ENCODE peak calls at places on chromosome 14, in nine cellular contexts. One of them, this sample, is unnamed.

GRCh38 chr14:105069887-105070759 is 4.9 kb upstream of the GPR132 start:
- DNase-seq in BJ: no peak
- DNase-seq in CD8-positive, alpha-beta memory T cell: no peak
- DNase-seq in cardiac fibroblast: peak; percentile 42
- DNase-seq in H1: no peak
- DNase-seq in AG10803: peak; percentile 41
- DNase-seq in fibroblast of lung: no peak
- DNase-seq in cardiac muscle cell: peak; percentile 53
- DNase-seq in A549: no peak
- DNase-seq in this sample: no peak

GRCh38 chr14:61516125-61516740 is 179.1 kb upstream of the HIF1A start:
- DNase-seq in cardiac fibroblast: peak; percentile 61
- DNase-seq in H1: no peak
- DNase-seq in AG10803: peak; percentile 84
- DNase-seq in cardiac muscle cell: peak; percentile 50
- DNase-seq in CD8-positive, alpha-beta memory T cell: no peak
- DNase-seq in BJ: no peak
- DNase-seq in fibroblast of lung: peak; percentile 69
- DNase-seq in A549: no peak
- DNase-seq in this sample: no peak

GRCh38 chr14:92717571-92718042 is 30.8 kb downstream of the LGMN start:
- DNase-seq in H1: no peak
- DNase-seq in A549: no peak
- DNase-seq in BJ: no peak
- DNase-seq in AG10803: no peak
- DNase-seq in CD8-positive, alpha-beta memory T cell: no peak
- DNase-seq in fibroblast of lung: peak; percentile 34
- DNase-seq in cardiac fibroblast: no peak
- DNase-seq in cardiac muscle cell: no peak
- DNase-seq in this sample: no peak

GRCh38 chr14:102829106-102829505 is 51.9 kb downstream of the TRAF3 start:
- DNase-seq in fibroblast of lung: peak; percentile 11
- DNase-seq in H1: no peak
- DNase-seq in cardiac fibroblast: peak; percentile 55
- DNase-seq in BJ: no peak
- DNase-seq in A549: no peak
- DNase-seq in AG10803: no peak
- DNase-seq in cardiac muscle cell: peak; percentile 47
- DNase-seq in CD8-positive, alpha-beta memory T cell: no peak
- DNase-seq in this sample: no peak

GRCh38 chr14:85142982-85143381 is 387.0 kb upstream of the FLRT2 start:
- DNase-seq in H1: no peak
- DNase-seq in fibroblast of lung: no peak
- DNase-seq in cardiac fibroblast: no peak
- DNase-seq in A549: no peak
- DNase-seq in cardiac muscle cell: no peak
- DNase-seq in CD8-positive, alpha-beta memory T cell: no peak
- DNase-seq in AG10803: no peak
- DNase-seq in BJ: no peak
- DNase-seq in this sample: no peak

GRCh38 chr14:72830786-72831583 is 62.9 kb downstream of the DPF3 start:
- DNase-seq in H1: no peak
- DNase-seq in CD8-positive, alpha-beta memory T cell: no peak
- DNase-seq in BJ: no peak
- DNase-seq in AG10803: no peak
- DNase-seq in cardiac muscle cell: no peak
- DNase-seq in fibroblast of lung: no peak
- DNase-seq in A549: no peak
- DNase-seq in cardiac fibroblast: peak; percentile 20
- DNase-seq in this sample: peak; percentile 13

GRCh38 chr14:75453817-75454434 is 26.1 kb downstream of the JDP2 start:
- DNase-seq in fibroblast of lung: no peak
- DNase-seq in cardiac fibroblast: no peak
- DNase-seq in AG10803: no peak
- DNase-seq in BJ: no peak
- DNase-seq in H1: no peak
- DNase-seq in cardiac muscle cell: no peak
- DNase-seq in CD8-positive, alpha-beta memory T cell: no peak
- DNase-seq in A549: no peak
- DNase-seq in this sample: no peak

GRCh38 chr14:30569216-30569902 is 10.4 kb downstream of the G2E3 start:
- DNase-seq in AG10803: peak; percentile 29
- DNase-seq in fibroblast of lung: peak; percentile 33
- DNase-seq in CD8-positive, alpha-beta memory T cell: no peak
- DNase-seq in H1: no peak
- DNase-seq in cardiac fibroblast: no peak
- DNase-seq in BJ: no peak
- DNase-seq in cardiac muscle cell: peak; percentile 25
- DNase-seq in A549: no peak
- DNase-seq in this sample: no peak

GRCh38 chr14:81565441-81566290 is 32.0 kb upstream of the SEL1L start:
- DNase-seq in H1: no peak
- DNase-seq in cardiac fibroblast: peak; percentile 29
- DNase-seq in AG10803: peak; percentile 8
- DNase-seq in A549: peak; percentile 29
- DNase-seq in cardiac muscle cell: peak; percentile 27
- DNase-seq in fibroblast of lung: no peak
- DNase-seq in BJ: no peak
- DNase-seq in CD8-positive, alpha-beta memory T cell: no peak
- DNase-seq in this sample: no peak

GRCh38 chr14:67502867-67503266 is 14.3 kb upstream of the TMEM229B start:
- DNase-seq in BJ: no peak
- DNase-seq in AG10803: no peak
- DNase-seq in cardiac fibroblast: no peak
- DNase-seq in fibroblast of lung: no peak
- DNase-seq in A549: no peak
- DNase-seq in cardiac muscle cell: no peak
- DNase-seq in CD8-positive, alpha-beta memory T cell: no peak
- DNase-seq in H1: no peak
- DNase-seq in this sample: no peak

DNA sequence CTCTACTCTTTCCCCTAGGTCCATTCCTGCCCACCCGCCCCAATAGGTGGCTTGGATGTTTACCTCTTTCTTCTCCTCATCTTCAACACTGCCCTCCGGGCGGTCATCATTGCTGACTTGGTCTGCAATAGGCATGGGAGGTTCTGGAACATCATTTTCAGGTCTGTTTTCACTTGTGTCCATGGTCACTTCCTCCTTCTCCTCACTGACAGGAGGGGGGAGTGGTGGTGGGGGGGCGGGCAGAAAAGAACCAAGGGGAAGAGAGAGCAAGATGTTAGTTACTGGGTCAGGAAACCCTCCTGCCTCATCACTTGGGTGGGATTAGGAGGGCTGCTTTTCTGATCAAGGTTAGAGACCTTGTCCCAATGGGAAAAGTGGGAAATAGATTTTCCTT is 12.1 kb upstream of the CDH24 start:
- DNase-seq in cardiac muscle cell: no peak
- DNase-seq in A549: no peak
- DNase-seq in AG10803: no peak
- DNase-seq in H1: no peak
- DNase-seq in BJ: no peak
- DNase-seq in cardiac fibroblast: no peak
- DNase-seq in fibroblast of lung: no peak
- DNase-seq in CD8-positive, alpha-beta memory T cell: no peak
- DNase-seq in this sample: no peak
- H3K4me3 ChIP-seq in cardiac muscle cell: no peak overlapping the region
- H3K4me3 ChIP-seq in A549: no peak overlapping the region
- H3K4me3 ChIP-seq in AG10803: no peak overlapping the region
- H3K4me3 ChIP-seq in H1: no peak overlapping the region
- H3K4me3 ChIP-seq in BJ: no peak overlapping the region
- H3K4me3 ChIP-seq in cardiac fibroblast: no peak overlapping the region
- H3K4me3 ChIP-seq in fibroblast of lung: peak overlapping the region; percentile 45
- H3K4me3 ChIP-seq in CD8-positive, alpha-beta memory T cell: no peak overlapping the region
- H3K4me3 ChIP-seq in this sample: no peak overlapping the region

GRCh38 chr14:89302396-89302950 is 114.6 kb downstream of the FOXN3 start:
- DNase-seq in BJ: no peak
- DNase-seq in AG10803: no peak
- DNase-seq in cardiac muscle cell: no peak
- DNase-seq in A549: no peak
- DNase-seq in CD8-positive, alpha-beta memory T cell: no peak
- DNase-seq in cardiac fibroblast: no peak
- DNase-seq in H1: no peak
- DNase-seq in fibroblast of lung: no peak
- DNase-seq in this sample: no peak
- H3K4me3 ChIP-seq in BJ: no peak overlapping the region
- H3K4me3 ChIP-seq in AG10803: no peak overlapping the region
- H3K4me3 ChIP-seq in cardiac muscle cell: no peak overlapping the region
- H3K4me3 ChIP-seq in A549: no peak overlapping the region
- H3K4me3 ChIP-seq in CD8-positive, alpha-beta memory T cell: no peak overlapping the region
- H3K4me3 ChIP-seq in cardiac fibroblast: no peak overlapping the region
- H3K4me3 ChIP-seq in H1: no peak overlapping the region
- H3K4me3 ChIP-seq in fibroblast of lung: no peak overlapping the region
- H3K4me3 ChIP-seq in this sample: no peak overlapping the region

GRCh38 chr14:99037777-99038176 is 234.2 kb downstream of the BCL11B start:
- DNase-seq in AG10803: no peak
- DNase-seq in H1: no peak
- DNase-seq in A549: no peak
- DNase-seq in fibroblast of lung: no peak
- DNase-seq in cardiac muscle cell: no peak
- DNase-seq in cardiac fibroblast: no peak
- DNase-seq in CD8-positive, alpha-beta memory T cell: no peak
- DNase-seq in BJ: no peak
- DNase-seq in this sample: no peak

GRCh38 chr14:99034711-99035171 is 237.3 kb downstream of the BCL11B start:
- DNase-seq in CD8-positive, alpha-beta memory T cell: no peak
- DNase-seq in A549: no peak
- DNase-seq in cardiac fibroblast: no peak
- DNase-seq in H1: no peak
- DNase-seq in fibroblast of lung: no peak
- DNase-seq in cardiac muscle cell: no peak
- DNase-seq in BJ: no peak
- DNase-seq in AG10803: no peak
- DNase-seq in this sample: no peak

GRCh38 chr14:99036594-99037293 is 235.3 kb downstream of the BCL11B start:
- DNase-seq in BJ: no peak
- DNase-seq in CD8-positive, alpha-beta memory T cell: no peak
- DNase-seq in cardiac fibroblast: no peak
- DNase-seq in fibroblast of lung: no peak
- DNase-seq in H1: no peak
- DNase-seq in AG10803: no peak
- DNase-seq in A549: no peak
- DNase-seq in cardiac muscle cell: no peak
- DNase-seq in this sample: no peak

GRCh38 chr14:99035268-99035667 is 236.7 kb downstream of the BCL11B start:
- DNase-seq in AG10803: peak; percentile 59
- DNase-seq in cardiac fibroblast: peak; percentile 48
- DNase-seq in fibroblast of lung: peak; percentile 52
- DNase-seq in A549: no peak
- DNase-seq in BJ: no peak
- DNase-seq in CD8-positive, alpha-beta memory T cell: no peak
- DNase-seq in H1: no peak
- DNase-seq in cardiac muscle cell: peak; percentile 51
- DNase-seq in this sample: no peak

DNA sequence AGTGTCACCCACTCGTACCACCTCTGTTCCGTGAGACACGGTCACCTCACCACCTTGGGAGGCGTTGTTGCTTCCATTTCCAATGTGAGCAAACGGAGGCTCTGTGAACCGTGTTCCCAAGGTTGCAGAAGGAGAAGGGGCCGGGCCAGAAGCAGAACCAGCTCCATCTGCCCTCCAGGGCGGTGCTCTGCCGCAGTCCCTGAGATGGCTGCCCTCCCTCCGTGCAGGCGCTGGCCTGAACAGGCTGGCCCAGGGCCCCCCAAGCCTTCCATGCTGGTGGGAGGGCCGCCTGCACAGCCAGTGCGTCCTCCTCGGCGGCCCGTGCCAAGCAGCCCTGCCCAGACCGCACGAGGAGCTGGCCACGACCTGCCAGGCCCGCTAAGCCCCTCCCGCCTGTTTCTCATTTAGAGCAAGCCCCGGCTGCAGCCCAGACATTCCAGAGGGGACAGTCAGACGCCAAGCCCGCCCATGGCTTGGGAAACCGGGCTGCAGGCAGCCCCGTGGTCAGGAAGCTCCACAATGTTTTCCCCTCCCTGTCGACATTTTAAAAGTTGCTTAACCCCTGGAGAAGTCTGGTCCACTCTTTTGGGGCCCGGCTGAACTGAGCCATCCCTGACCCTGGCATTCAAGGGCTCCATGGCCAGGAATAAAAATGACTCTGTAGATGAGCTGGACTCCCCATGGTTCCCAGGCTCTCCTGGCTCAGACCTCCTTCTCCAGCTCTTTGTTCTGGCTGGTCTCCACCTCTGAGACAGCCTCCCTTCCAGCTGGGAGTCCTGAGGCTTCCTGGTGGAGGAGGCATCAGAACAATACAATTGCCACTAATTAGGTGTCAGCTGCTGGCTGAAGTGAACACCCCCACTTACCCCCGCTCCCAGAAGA is 236.0 kb downstream of the BCL11B start:
- DNase-seq in A549: peak; percentile 79
- DNase-seq in H1: peak; percentile 47
- DNase-seq in cardiac muscle cell: peak; percentile 95
- DNase-seq in fibroblast of lung: peak; percentile 96
- DNase-seq in CD8-positive, alpha-beta memory T cell: no peak
- DNase-seq in cardiac fibroblast: peak; percentile 92
- DNase-seq in BJ: peak; percentile 90
- DNase-seq in AG10803: peak; percentile 99
- DNase-seq in this sample: peak; percentile 66
- H3K4me3 ChIP-seq in A549: no peak overlapping the region
- H3K4me3 ChIP-seq in H1: no peak overlapping the region
- H3K4me3 ChIP-seq in cardiac muscle cell: no peak overlapping the region
- H3K4me3 ChIP-seq in fibroblast of lung: peak overlapping the region; percentile 14
- H3K4me3 ChIP-seq in CD8-positive, alpha-beta memory T cell: no peak overlapping the region
- H3K4me3 ChIP-seq in cardiac fibroblast: no peak overlapping the region
- H3K4me3 ChIP-seq in BJ: peak overlapping the region; percentile 2
- H3K4me3 ChIP-seq in AG10803: peak overlapping the region; percentile 29
- H3K4me3 ChIP-seq in this sample: no peak overlapping the region

GRCh38 chr14:89430271-89430620 is 13.2 kb upstream of the FOXN3 start:
- DNase-seq in CD8-positive, alpha-beta memory T cell: no peak
- DNase-seq in cardiac muscle cell: no peak
- DNase-seq in BJ: no peak
- DNase-seq in H1: no peak
- DNase-seq in A549: no peak
- DNase-seq in fibroblast of lung: no peak
- DNase-seq in AG10803: no peak
- DNase-seq in cardiac fibroblast: no peak
- DNase-seq in this sample: no peak

GRCh38 chr14:89428163-89428523 is 11.1 kb upstream of the FOXN3 start:
- DNase-seq in fibroblast of lung: no peak
- DNase-seq in BJ: no peak
- DNase-seq in A549: no peak
- DNase-seq in cardiac fibroblast: no peak
- DNase-seq in AG10803: no peak
- DNase-seq in H1: no peak
- DNase-seq in cardiac muscle cell: no peak
- DNase-seq in CD8-positive, alpha-beta memory T cell: no peak
- DNase-seq in this sample: no peak

GRCh38 chr14:89429206-89430091 is 12.4 kb upstream of the FOXN3 start:
- DNase-seq in AG10803: no peak
- DNase-seq in BJ: no peak
- DNase-seq in fibroblast of lung: peak; percentile 69
- DNase-seq in A549: no peak
- DNase-seq in CD8-positive, alpha-beta memory T cell: peak; percentile 12
- DNase-seq in cardiac fibroblast: no peak
- DNase-seq in cardiac muscle cell: no peak
- DNase-seq in H1: no peak
- DNase-seq in this sample: no peak

GRCh38 chr14:89427426-89428162 is 10.6 kb upstream of the FOXN3 start:
- DNase-seq in CD8-positive, alpha-beta memory T cell: no peak
- DNase-seq in fibroblast of lung: no peak
- DNase-seq in BJ: no peak
- DNase-seq in A549: no peak
- DNase-seq in cardiac fibroblast: peak; percentile 52
- DNase-seq in cardiac muscle cell: peak; percentile 41
- DNase-seq in AG10803: no peak
- DNase-seq in H1: no peak
- DNase-seq in this sample: no peak

GRCh38 chr14:89428556-89429196 is 11.6 kb upstream of the FOXN3 start:
- DNase-seq in H1: no peak
- DNase-seq in cardiac muscle cell: no peak
- DNase-seq in BJ: no peak
- DNase-seq in fibroblast of lung: peak; percentile 69
- DNase-seq in CD8-positive, alpha-beta memory T cell: no peak
- DNase-seq in AG10803: peak; percentile 61
- DNase-seq in cardiac fibroblast: no peak
- DNase-seq in A549: no peak
- DNase-seq in this sample: no peak
- H3K4me3 ChIP-seq in H1: no peak overlapping the region
- H3K4me3 ChIP-seq in cardiac muscle cell: no peak overlapping the region
- H3K4me3 ChIP-seq in BJ: no peak overlapping the region
- H3K4me3 ChIP-seq in fibroblast of lung: no peak overlapping the region
- H3K4me3 ChIP-seq in CD8-positive, alpha-beta memory T cell: no peak overlapping the region
- H3K4me3 ChIP-seq in AG10803: no peak overlapping the region
- H3K4me3 ChIP-seq in cardiac fibroblast: no peak overlapping the region
- H3K4me3 ChIP-seq in A549: no peak overlapping the region
- H3K4me3 ChIP-seq in this sample: no peak overlapping the region